ENCODE peak calls at places on chromosome 14, in ten cellular contexts. C, W, R, N, U, T, D, S, A and X are unnamed samples.

GRCh38 chr14:52949711-52950409 is 990 bp downstream of the FERMT2 start:
- DNase-seq in A (peak; percentile 67), C (peak; percentile 48), S (peak; percentile 36), T (no peak), N (peak; percentile 63), U (peak; percentile 22), W (no peak), R (no peak), D (peak; percentile 38), X (peak; percentile 57)

GRCh38 chr14:55249423-55249822 is 21.8 kb upstream of the FBXO34 start:
- DNase-seq in U (no peak), A (no peak), S (no peak), N (peak; percentile 15), R (no peak), T (no peak), W (no peak), C (no peak), D (no peak), X (peak; percentile 7)

GRCh38 chr14:90273532-90273931 is 17.2 kb downstream of the PSMC1 start:
- DNase-seq in S (no peak), W (no peak), N (no peak), D (no peak), C (no peak), U (no peak), T (no peak), R (no peak), A (peak; percentile 85), X (no peak)

GRCh38 chr14:92600318-92601053 is 86.9 kb downstream of the RIN3 start:
- DNase-seq in W (no peak), D (no peak), U (no peak), S (no peak), A (no peak), T (no peak), N (peak; percentile 74), C (peak; percentile 77), R (no peak), X (peak; percentile 69)

GRCh38 chr14:101151226-101151929 is 247.9 kb upstream of the RTL1 start:
- DNase-seq in R (no peak), U (peak; percentile 28), A (no peak), T (no peak), N (peak; percentile 8), S (no peak), C (peak; percentile 51), D (no peak), W (no peak), X (no peak)

GRCh38 chr14:87049886-87050820 is 942.8 kb downstream of the GALC start:
- DNase-seq in N (no peak), S (peak; percentile 14), C (peak; percentile 20), U (peak; percentile 46), A (no peak), R (no peak), D (no peak), T (no peak), W (peak; percentile 58), X (peak; percentile 75)

GRCh38 chr14:104213301-104214034 is 75.1 kb downstream of the KIF26A start:
- DNase-seq in T (no peak), R (peak; percentile 42), N (no peak), U (no peak), C (no peak), D (no peak), A (no peak), W (no peak), S (no peak), X (no peak)

GRCh38 chr14:41605550-41606248 is 977 bp upstream of the LRFN5 start:
- DNase-seq in T (no peak), U (peak; percentile 75), A (no peak), R (no peak), W (no peak), S (no peak), D (no peak), N (peak; percentile 55), C (no peak), X (no peak)

GRCh38 chr14:69581316-69581935 is 6.8 kb upstream of the CCDC177 start:
- DNase-seq in W (no peak), A (no peak), R (no peak), N (no peak), D (no peak), U (no peak), T (no peak), C (no peak), S (no peak), X (no peak)

GRCh38 chr14:38143170-38143569 is 64.5 kb upstream of the SSTR1 start:
- DNase-seq in S (no peak), R (no peak), D (no peak), C (no peak), N (no peak), W (no peak), A (no peak), T (no peak), U (no peak), X (no peak)

GRCh38 chr14:50830044-50830931 is 674 bp downstream of the NIN start:
- DNase-seq in C (peak; percentile 24), A (peak; percentile 78), U (peak; percentile 92), W (peak; percentile 44), S (peak; percentile 85), N (peak; percentile 34), D (peak; percentile 42), T (peak; percentile 54), R (peak; percentile 94), X (no peak)

GRCh38 chr14:50829472-50830043 is 1.4 kb downstream of the NIN start:
- DNase-seq in U (peak; percentile 42), A (no peak), C (no peak), S (peak; percentile 27), D (no peak), W (no peak), R (no peak), N (no peak), T (no peak), X (no peak)

GRCh38 chr14:50831704-50832130 is 755 bp upstream of the NIN start:
- DNase-seq in R (no peak), T (no peak), S (no peak), A (no peak), N (no peak), U (peak; percentile 46), D (no peak), W (no peak), C (peak; percentile 18), X (no peak)

GRCh38 chr14:50830932-50831703 is at the start of gene NIN:
- DNase-seq in U (peak; percentile 93), T (peak; percentile 65), W (peak; percentile 75), A (peak; percentile 86), S (peak; percentile 94), R (peak; percentile 97), C (peak; percentile 72), D (peak; percentile 53), N (peak; percentile 58), X (peak; percentile 50)

DNA sequence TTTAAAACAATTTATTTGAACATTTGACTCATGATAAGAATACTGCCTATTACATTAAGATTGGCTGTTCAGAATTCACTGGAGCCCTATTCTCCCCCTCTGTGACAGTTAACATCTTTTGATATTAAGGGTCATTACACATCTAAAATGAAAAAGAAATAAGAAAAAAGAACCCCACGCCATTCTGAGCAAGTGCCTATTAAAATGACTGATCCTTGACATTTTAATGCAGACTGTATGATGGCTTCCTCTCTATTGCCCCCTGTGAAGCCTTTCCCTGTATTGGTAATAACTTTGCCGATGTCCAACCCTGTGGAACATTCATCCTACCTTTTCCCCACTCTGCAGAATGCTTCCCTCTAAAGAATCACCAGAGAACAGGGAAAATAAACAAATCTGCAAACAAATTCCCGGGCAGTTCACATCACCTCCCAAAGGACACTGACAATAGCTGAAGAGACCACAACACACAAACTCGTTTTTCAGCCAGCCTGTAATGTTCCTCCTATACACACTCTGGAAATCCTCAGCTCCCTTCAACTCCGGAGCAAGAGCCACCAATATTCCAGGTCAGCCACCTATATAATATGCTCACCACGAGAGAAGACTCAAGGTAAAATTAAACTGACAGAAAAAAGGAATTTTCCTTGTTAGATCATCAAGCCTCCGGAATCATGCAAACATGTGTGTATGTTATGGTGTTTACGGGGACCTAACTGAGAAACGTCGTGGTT is 2.1 kb downstream of the NIN start:
- DNase-seq in D (no peak), N (no peak), S (no peak), R (no peak), U (peak; percentile 13), W (no peak), T (no peak), C (no peak), A (no peak), X (no peak)
- TF ChIP-seq CTCF in D (no peak), N (no peak), S (no peak), R (no peak), U (no peak), W (no peak), T (no peak), C (no peak), A (no peak), X (no peak)

GRCh38 chr14:49173765-49174373 is 412.3 kb downstream of the RPS29 start:
- DNase-seq in C (peak; percentile 77), U (peak; percentile 87), S (peak; percentile 52), A (no peak), R (no peak), T (no peak), N (peak; percentile 51), D (peak; percentile 21), W (peak; percentile 51), X (peak; percentile 6)
- H3K4me1 ChIP-seq in C (no peaks in the 10 kb centered on the region), U (no peaks in the 10 kb centered on the region), S (no peaks in the 10 kb centered on the region), A (no peaks in the 10 kb centered on the region), R (no peaks in the 10 kb centered on the region), T (no peaks in the 10 kb centered on the region), N (no peaks in the 10 kb centered on the region), D (no peaks in the 10 kb centered on the region), W (no peaks in the 10 kb centered on the region), X (no peaks in the 10 kb centered on the region)

GRCh38 chr14:77403798-77404197 is 19.5 kb downstream of the NOXRED1 start:
- DNase-seq in A (no peak), D (no peak), C (no peak), T (no peak), W (no peak), R (no peak), U (no peak), N (no peak), S (no peak), X (no peak)

GRCh38 chr14:77407158-77407557 is 16.2 kb downstream of the NOXRED1 start:
- DNase-seq in S (no peak), W (no peak), U (no peak), T (no peak), C (no peak), A (no peak), R (no peak), D (no peak), N (no peak), X (no peak)

GRCh38 chr14:77406086-77406485 is 17.2 kb downstream of the NOXRED1 start:
- DNase-seq in R (no peak), T (no peak), D (no peak), S (no peak), W (no peak), A (no peak), C (no peak), N (no peak), U (no peak), X (no peak)

GRCh38 chr14:77406718-77407117 is 16.6 kb downstream of the NOXRED1 start:
- DNase-seq in T (no peak), A (no peak), D (no peak), W (no peak), N (peak; percentile 41), S (no peak), U (no peak), R (no peak), C (no peak), X (no peak)

GRCh38 chr14:77409131-77409533 is 14.2 kb downstream of the NOXRED1 start:
- DNase-seq in T (no peak), U (peak; percentile 17), N (no peak), D (no peak), C (peak; percentile 64), R (no peak), A (no peak), S (no peak), W (no peak), X (peak; percentile 22)
- TF ChIP-seq CTCF in T (no peak), U (peak; percentile 45), N (no peak), D (no peak), C (peak; percentile 45), R (no peak), A (no peak), S (no peak), W (no peak), X (peak; percentile 55)

GRCh38 chr14:68367444-68368014 is 425.3 kb downstream of the ZFP36L1 start:
- DNase-seq in W (no peak), C (no peak), S (peak; percentile 28), D (no peak), A (no peak), R (no peak), N (peak; percentile 47), T (no peak), U (no peak), X (no peak)
- H3K4me1 ChIP-seq in W (no peaks in the 10 kb centered on the region), C (peaks cover 23% of the 10 kb centered on the region), S (peaks cover 6% of the 10 kb centered on the region), D (peaks cover 76% of the 10 kb centered on the region), A (peaks cover 17% of the 10 kb centered on the region), R (peaks cover 96% of the 10 kb centered on the region), N (peaks cover 25% of the 10 kb centered on the region), T (no peaks in the 10 kb centered on the region), U (peaks cover 47% of the 10 kb centered on the region), X (peaks cover 10% of the 10 kb centered on the region)